ENCODE peak calls at places on chromosomes 13 and 19, in four cellular contexts. K is K562, C is HCT116, L is HepG2. A is an unnamed sample.

GRCh38 chr19:31349160-31349881 is at the start of gene TSHZ3:
- DNase-seq in L (no peak), K (peak; percentile 14), C (no peak), A (peak; percentile 89)

GRCh38 chr19:5642204-5642603 is 19.3 kb downstream of the SAFB start:
- DNase-seq in C (no peak), L (no peak), K (no peak), A (no peak)

GRCh38 chr13:30442854-30443379 is 20.6 kb downstream of the UBE2L5 start:
- DNase-seq in K (no peak), L (no peak), C (no peak), A (no peak)

GRCh38 chr13:81791636-81792035 is 1450.7 kb upstream of the SPRY2 start:
- DNase-seq in K (no peak), L (no peak), C (no peak), A (no peak)

GRCh38 chr13:102951808-102952207 is 106.0 kb downstream of the ERCC5 start:
- DNase-seq in L (no peak), K (no peak), C (no peak), A (no peak)

GRCh38 chr13:42876810-42877550 is 95.6 kb downstream of the FAM216B start:
- DNase-seq in K (no peak), L (no peak), C (no peak), A (no peak)

GRCh38 chr19:45376045-45376724 is 5.8 kb upstream of the ERCC2 start:
- DNase-seq in L (peak; percentile 91), C (peak; percentile 13), K (no peak), A (peak; percentile 10)

GRCh38 chr13:103130681-103131210 is 64.5 kb upstream of the SLC10A2 start:
- DNase-seq in C (no peak), L (peak; percentile 3), K (no peak), A (no peak)

GRCh38 chr13:112968910-112969691 is at the start of gene MCF2L:
- DNase-seq in C (no peak), L (peak; percentile 56), K (no peak), A (peak; percentile 93)

GRCh38 chr13:99955107-99955746 is 16.3 kb downstream of the ZIC5 start:
- DNase-seq in C (no peak), K (no peak), L (no peak), A (no peak)

GRCh38 chr13:100608906-100609305 is 20.3 kb upstream of the GGACT start:
- DNase-seq in K (peak; percentile 81), L (no peak), C (no peak), A (no peak)

GRCh38 chr13:101698400-101698799 is 245.9 kb downstream of the ITGBL1 start:
- DNase-seq in L (no peak), K (no peak), C (no peak), A (peak; percentile 23)

GRCh38 chr19:41910240-41910991 is 17.8 kb downstream of the ERFL start:
- DNase-seq in K (no peak), L (no peak), C (no peak), A (no peak)

GRCh38 chr13:111906306-111906705 is 160.6 kb upstream of the SOX1 start:
- DNase-seq in L (no peak), C (no peak), K (no peak), A (no peak)

GRCh38 chr13:108270442-108270841 is 924 bp downstream of the TNFSF13B start:
- DNase-seq in L (no peak), K (no peak), C (no peak), A (peak; percentile 37)
- H3K9ac ChIP-seq in L (no peak overlapping the region), K (peak overlapping the region; percentile 90), C (no peak overlapping the region), A (no peak overlapping the region)

DNA sequence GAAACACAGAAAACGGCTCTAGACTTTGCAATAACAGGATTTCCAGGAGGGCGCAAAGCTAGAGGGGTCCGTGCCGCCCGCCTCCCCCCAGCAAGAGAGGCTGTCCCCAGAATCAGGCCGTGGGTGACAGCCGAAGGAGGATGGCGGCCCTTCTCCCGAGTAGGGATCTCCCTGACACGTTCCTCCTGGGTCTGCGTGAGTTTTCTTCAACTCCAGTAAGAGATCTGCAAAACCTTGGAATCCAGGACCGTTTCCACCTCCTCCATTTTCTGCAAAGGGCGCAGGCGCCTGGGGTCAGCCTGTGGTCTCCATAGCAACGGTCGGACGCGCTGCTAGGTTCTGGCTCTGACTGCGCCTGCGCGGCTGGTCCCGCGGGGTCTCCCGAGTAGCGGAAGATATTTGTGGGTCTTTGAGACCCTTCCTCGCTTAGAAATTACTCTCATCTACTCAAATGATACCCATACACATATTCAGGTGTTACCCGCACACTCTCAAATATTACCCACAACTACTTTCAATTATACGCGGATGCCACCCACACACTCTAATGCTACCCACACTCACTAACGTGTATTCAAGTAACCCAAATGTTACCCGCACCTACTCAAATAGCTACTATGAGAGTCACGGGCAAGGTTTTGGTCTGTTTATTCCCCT is 2.1 kb downstream of the PNMA8C start:
- DNase-seq in C (no peak), L (peak; percentile 71), K (peak; percentile 78), A (peak; percentile 94)
- TF ChIP-seq ELF1 in C (no peak), L (no peak), K (no peak), A (no peak)

DNA sequence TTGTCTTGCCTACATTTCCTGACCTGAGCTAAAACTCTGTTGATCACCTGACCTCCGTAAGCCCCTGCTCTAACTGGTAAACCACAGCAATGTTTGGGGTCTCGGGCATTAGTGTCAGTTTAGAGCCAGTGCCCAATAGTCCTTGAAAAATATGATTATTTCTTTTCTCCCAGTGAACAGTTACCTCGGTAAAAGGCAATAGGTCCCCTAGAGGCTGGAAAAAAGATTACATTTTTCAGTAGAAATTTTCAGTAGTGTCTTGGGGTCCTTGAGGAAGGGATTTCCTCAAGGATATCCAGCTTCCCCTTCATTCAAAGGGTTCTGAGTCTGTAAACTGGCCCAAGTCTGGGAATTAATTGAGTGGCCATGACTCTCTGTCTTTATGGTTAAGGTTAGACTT is 177.5 kb downstream of the SLC7A1 start:
- DNase-seq in C (no peak), K (no peak), L (no peak), A (no peak)
- TF ChIP-seq CTCF in C (peak; percentile 36), K (no peak), L (no peak), A (peak; percentile 23)

GRCh38 chr19:51407631-51408131 is 9.8 kb downstream of the SIGLEC10 start:
- DNase-seq in C (peak; percentile 46), K (peak; percentile 84), L (peak; percentile 74), A (no peak)
- H3K9ac ChIP-seq in C (no peak overlapping the region), K (peak overlapping the region; percentile 19), L (no peak overlapping the region), A (no peak overlapping the region)

DNA sequence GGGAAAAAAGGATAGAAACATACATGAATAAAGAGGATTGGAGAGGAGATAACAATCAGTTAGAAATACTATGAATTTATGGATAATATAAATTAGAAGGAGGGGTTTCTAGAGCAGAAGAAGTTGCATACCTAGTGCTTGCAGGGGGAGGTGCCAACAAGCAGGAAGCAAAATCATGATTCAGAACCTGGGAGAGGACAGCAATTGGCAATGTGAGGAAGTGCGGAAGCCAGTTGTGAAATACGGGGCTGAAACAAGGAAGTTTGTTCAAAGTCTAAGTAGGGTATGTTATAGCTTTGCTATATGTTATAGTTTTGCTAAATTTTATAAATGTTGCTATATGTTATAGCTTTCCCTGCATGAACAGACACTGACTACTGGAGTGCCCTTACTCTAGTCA is 91.9 kb downstream of the GPC6 start:
- DNase-seq in L (peak; percentile 3), K (no peak), C (no peak), A (no peak)
- TF ChIP-seq ELF1 in L (no peak), K (no peak), C (no peak), A (no peak)

DNA sequence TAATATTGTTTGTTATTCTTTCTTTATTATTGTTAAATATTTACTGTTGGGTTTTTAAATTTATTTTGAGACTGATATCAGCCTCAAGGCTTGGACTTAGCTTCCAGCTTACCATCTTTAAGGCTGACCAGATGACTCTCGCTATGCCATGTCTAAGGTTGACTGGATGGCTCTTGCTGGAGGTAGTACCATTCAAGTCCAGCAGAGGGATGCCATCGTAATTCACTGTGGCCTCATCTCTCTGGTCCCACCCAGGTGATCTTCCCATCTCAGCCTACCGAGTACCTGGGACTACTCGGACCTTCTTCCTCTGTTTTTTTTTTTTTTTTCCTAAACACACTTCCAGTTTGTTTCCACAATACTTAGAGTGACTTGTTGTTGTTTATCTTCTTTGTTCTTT is 41.7 kb upstream of the ZNF91 start:
- DNase-seq in K (peak; percentile 11), L (no peak), C (no peak), A (no peak)
- TF ChIP-seq CTCF in K (peak; percentile 37), L (no peak), C (peak; percentile 32), A (peak; percentile 35)

A was measured in SK-N-SH.